ENCODE peak calls at places on chromosomes 16 and 17, in six cellular contexts. G is fibroblast of lung, J is psoas muscle, X is heart right ventricle, O is IMR-90, D is left ventricle myocardium inferior. M is an unnamed sample.
A peak's percentile ranks its signal among the peaks of the same experiment; 100 is the strongest.

GRCh38 chr17:4998027-4998665 is 396 bp downstream of the KIF1C start:
- DNase-seq in G (peak; percentile 10), J (peak; percentile 83), X (peak; percentile 57), O (no peak), D (peak; percentile 70), M (no peak)

GRCh38 chr17:67280279-67280678 is 35.3 kb upstream of the HELZ start:
- DNase-seq in G (peak; percentile 27), J (peak; percentile 76), X (peak; percentile 32), O (peak; percentile 33), D (no peak), M (no peak)

GRCh38 chr17:67460097-67460496 is 83.0 kb downstream of the PITPNC1 start:
- DNase-seq in G (no peak), J (no peak), X (no peak), O (no peak), D (no peak), M (no peak)

GRCh38 chr16:13795131-13795530 is 124.8 kb upstream of the ERCC4 start:
- DNase-seq in G (no peak), J (no peak), X (peak; percentile 25), O (no peak), D (no peak), M (no peak)

GRCh38 chr16:85746431-85747227 is 4.3 kb downstream of the C16orf74 start:
- DNase-seq in G (peak; percentile 22), J (no peak), X (no peak), O (peak; percentile 44), D (no peak), M (no peak)

GRCh38 chr16:68369697-68370096 is 58.9 kb downstream of the PRMT7 start:
- DNase-seq in G (no peak), J (no peak), X (no peak), O (no peak), D (no peak), M (no peak)

GRCh38 chr17:63534816-63535455 is 11.8 kb downstream of the KCNH6 start:
- DNase-seq in G (no peak), J (no peak), X (no peak), O (no peak), D (no peak), M (no peak)

GRCh38 chr17:8076502-8077266 is 10.8 kb downstream of the ALOX12B start:
- DNase-seq in G (no peak), J (no peak), X (no peak), O (no peak), D (no peak), M (no peak)

GRCh38 chr17:7650509-7651096 is at the start of gene ATP1B2:
- DNase-seq in G (peak; percentile 14), J (peak; percentile 76), X (peak; percentile 68), O (no peak), D (peak; percentile 70), M (peak; percentile 65)

GRCh38 chr17:72116692-72117469 is 3.9 kb upstream of the SOX9 start:
- DNase-seq in G (peak; percentile 52), J (no peak), X (no peak), O (peak; percentile 30), D (no peak), M (no peak)

GRCh38 chr17:27765353-27765752 is 35.0 kb downstream of the NOS2 start:
- DNase-seq in G (no peak), J (no peak), X (no peak), O (no peak), D (no peak), M (no peak)

GRCh38 chr17:74274060-74274702 is at the start of gene DNAI2:
- DNase-seq in G (no peak), J (no peak), X (peak; percentile 38), O (no peak), D (no peak), M (no peak)

GRCh38 chr16:9429946-9430345 is 338.5 kb downstream of the HAPSTR1 start:
- DNase-seq in G (no peak), J (no peak), X (no peak), O (no peak), D (no peak), M (no peak)

GRCh38 chr17:42783062-42783777 is 2.8 kb downstream of the WNK4 start:
- DNase-seq in G (peak; percentile 37), J (no peak), X (no peak), O (peak; percentile 83), D (no peak), M (no peak)

GRCh38 chr17:9969301-9969935 is 64.3 kb upstream of the RCVRN start:
- DNase-seq in G (no peak), J (no peak), X (no peak), O (no peak), D (no peak), M (no peak)

GRCh38 chr17:77266213-77266612 is 125.4 kb downstream of the SEC14L1 start:
- DNase-seq in G (no peak), J (no peak), X (no peak), O (no peak), D (no peak), M (no peak)

GRCh38 chr17:77271421-77271820 is 130.7 kb downstream of the SEC14L1 start:
- DNase-seq in G (no peak), J (no peak), X (no peak), O (no peak), D (no peak), M (no peak)

GRCh38 chr17:77273397-77274136 is 132.8 kb downstream of the SEC14L1 start:
- DNase-seq in G (peak; percentile 22), J (no peak), X (no peak), O (peak; percentile 13), D (no peak), M (no peak)

GRCh38 chr17:77266891-77267341 is 126.1 kb downstream of the SEC14L1 start:
- DNase-seq in G (peak; percentile 48), J (no peak), X (no peak), O (peak; percentile 23), D (no peak), M (no peak)

GRCh38 chr17:77269696-77270681 is 129.2 kb downstream of the SEC14L1 start:
- DNase-seq in G (no peak), J (peak; percentile 28), X (no peak), O (no peak), D (no peak), M (no peak)
- H3K27ac ChIP-seq in G (no peak overlapping the region), J (no peak overlapping the region), X (no peak overlapping the region), O (no peak overlapping the region), D (no peak overlapping the region), M (no peak overlapping the region)

DNA sequence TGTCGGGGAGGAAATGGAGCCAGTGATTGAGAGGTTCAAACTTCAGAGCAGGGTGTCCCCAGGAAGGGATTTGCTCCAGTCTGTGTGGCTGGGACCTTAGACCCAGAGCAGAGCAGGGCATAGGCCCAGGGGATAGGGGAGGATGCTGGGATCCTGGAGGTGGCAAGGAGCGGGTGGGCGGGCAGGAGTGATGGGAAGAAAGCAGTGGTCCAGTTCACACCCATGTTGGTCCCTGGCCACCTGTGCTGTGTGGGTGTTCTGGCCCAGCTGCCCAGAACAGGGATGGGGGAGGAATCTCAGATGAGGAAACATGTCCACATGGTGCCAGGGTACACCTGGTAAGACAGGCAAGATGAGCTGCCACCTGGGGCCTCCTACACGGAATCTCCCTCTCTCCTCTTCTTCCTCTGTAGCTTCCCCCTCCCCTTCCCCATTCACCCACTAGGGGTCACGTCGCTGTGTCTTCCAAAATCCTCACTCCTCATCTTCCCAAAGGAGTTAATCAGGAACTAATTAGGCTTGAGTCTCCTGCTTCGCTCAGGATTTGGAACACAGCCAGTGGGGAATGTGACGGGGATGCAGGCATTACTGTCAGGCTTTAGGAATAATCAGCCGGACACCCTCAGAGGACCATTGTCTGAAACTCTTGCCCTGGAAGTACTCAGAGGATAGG is 2.3 kb downstream of the BEAN1 start:
- DNase-seq in G (no peak), J (no peak), X (no peak), O (no peak), D (no peak), M (no peak)
- TF ChIP-seq CTCF in G (no peak), J (no peak), X (no peak), O (no peak), D (no peak), M (no peak)

DNA sequence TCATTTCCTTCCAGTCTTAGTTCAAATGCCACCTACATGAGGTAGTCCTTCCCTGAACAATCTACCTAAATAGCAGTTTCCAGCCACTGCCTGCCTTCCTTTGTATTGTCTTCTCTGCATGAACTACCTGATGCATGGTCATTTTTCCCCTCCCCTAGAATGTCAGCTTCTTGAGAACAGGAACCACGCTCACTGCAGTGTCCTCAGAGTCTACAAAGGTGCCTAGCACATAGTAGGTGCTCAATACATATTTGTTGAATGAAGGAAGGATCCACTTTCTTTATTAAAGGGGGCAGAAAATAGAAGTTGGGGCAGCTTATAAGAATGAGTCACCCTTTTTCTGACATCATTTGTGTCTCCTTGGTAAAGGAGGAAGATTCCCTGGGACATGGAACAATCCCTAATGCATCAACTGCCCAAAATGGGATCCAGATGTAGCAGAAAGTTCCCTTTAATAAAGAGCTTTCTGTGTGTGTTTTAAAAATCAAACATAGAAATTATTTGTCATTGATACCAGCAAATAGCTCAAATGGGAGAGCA is 4.4 kb upstream of the CYLD start:
- DNase-seq in G (no peak), J (no peak), X (no peak), O (peak; percentile 13), D (no peak), M (no peak)
- H3K27me3 ChIP-seq in G (peaks cover 5% of the 10 kb centered on the region), J (no peaks in the 10 kb centered on the region), X (no peaks in the 10 kb centered on the region), O (peaks cover 8% of the 10 kb centered on the region), D (no peaks in the 10 kb centered on the region), M (no peaks in the 10 kb centered on the region)

DNA sequence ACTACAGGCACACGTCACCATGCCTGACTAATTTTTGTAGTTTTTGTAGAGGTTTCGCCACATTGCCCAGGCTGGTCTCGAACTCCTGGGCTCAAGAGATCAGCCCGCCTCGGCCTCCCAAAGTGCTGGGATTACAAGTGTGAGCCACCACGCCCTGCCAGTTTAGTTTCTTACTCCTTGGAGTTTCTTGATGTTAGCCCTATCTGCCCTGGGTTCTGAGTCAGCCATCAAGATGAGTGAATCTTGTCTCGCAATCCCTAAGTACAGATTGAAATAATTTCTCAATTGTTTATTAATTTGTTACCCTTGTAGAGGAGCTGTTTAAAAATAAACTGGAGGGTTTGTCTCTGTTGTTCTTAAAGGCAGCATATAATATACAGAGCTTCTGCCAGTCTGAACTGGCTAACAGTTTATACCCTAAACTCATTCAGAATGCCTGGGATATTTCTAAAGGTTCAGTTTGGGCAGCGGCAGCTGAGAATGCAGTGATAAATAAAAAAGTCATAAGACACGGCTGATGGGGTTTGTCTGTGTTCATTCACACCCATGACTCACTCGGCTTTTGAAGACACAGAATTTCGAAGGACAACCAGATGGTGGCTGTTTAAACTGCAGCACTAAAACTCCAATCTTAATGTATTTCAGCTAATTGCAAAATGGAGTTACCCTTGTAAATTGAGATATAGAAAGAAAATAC is 39.6 kb downstream of the GPRC5B start:
- DNase-seq in G (peak; percentile 86), J (no peak), X (no peak), O (peak; percentile 92), D (no peak), M (no peak)
- H3K27ac ChIP-seq in G (peak overlapping the region; percentile 6), J (peak overlapping the region; percentile 89), X (peak overlapping the region; percentile 39), O (peak overlapping the region; percentile 83), D (peak overlapping the region; percentile 83), M (no peak overlapping the region)

DNA sequence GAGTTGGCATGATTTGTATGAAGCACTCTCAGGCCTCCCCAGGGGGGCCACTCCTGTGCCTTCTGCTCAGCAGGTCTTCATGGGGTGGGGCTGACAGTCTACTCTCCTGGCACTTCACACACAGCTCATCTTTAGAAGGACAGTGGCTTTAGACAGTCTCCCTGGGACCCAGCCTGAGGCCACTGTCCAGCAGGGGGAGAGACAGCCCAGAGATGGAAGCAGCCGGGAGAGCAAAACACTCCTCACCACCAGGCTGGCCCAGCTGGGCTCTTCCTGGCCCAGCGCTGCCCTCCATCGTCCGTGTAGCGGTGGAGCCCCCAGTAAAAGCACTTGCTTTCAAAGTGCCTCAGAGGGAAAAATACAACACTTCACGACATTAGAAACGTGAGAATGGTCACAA is 62.0 kb upstream of the CRHR1 start:
- DNase-seq in G (no peak), J (no peak), X (no peak), O (peak; percentile 5), D (no peak), M (no peak)
- TF ChIP-seq CTCF in G (peak; percentile 6), J (peak; percentile 36), X (peak; percentile 19), O (peak; percentile 26), D (peak; percentile 49), M (no peak)